ENCODE peak calls at places on chromosomes 3 and 15, in nine cellular contexts. G is NCI-H2029; H is RPMI8226; X is kidney epithelial cell; J is activated CD4-positive, alpha-beta memory T cell treated with anti-CD3 and anti-CD28 coated beads for 36 hours; K is IMR-90; V is effector CD4-positive, alpha-beta T cell; Y is H7; F is hepatocyte. Q is an unnamed sample.

GRCh38 chr3:150763841-150764483 is 993 bp upstream of the SIAH2 start:
- DNase-seq in G (peak), H (peak), X (no peak), J (peak), K (peak), V (peak), Y (peak), F (peak), Q (no peak)

GRCh38 chr3:120438971-120439370 is 11.8 kb downstream of the FSTL1 start:
- DNase-seq in G (no peak), H (no peak), X (peak), J (no peak), K (peak), V (no peak), Y (no peak), F (peak), Q (no peak)

GRCh38 chr15:67941643-67942315 is 101.9 kb upstream of the RNU6-1 start:
- DNase-seq in G (no peak), H (no peak), X (no peak), J (no peak), K (peak), V (no peak), Y (no peak), F (peak), Q (no peak)

GRCh38 chr3:152279474-152279873 is 10.7 kb downstream of the MBNL1 start:
- DNase-seq in G (no peak), H (no peak), X (no peak), J (no peak), K (no peak), V (no peak), Y (no peak), F (no peak), Q (no peak)

GRCh38 chr15:65034719-65035118 is 5.3 kb upstream of the MTFMT start:
- DNase-seq in G (no peak), H (no peak), X (no peak), J (no peak), K (no peak), V (no peak), Y (no peak), F (no peak), Q (no peak)

GRCh38 chr15:38069001-38069400 is 134.6 kb downstream of the TMCO5A start:
- DNase-seq in G (no peak), H (peak), X (no peak), J (peak), K (peak), V (no peak), Y (no peak), F (peak), Q (peak)

GRCh38 chr3:155602307-155602706 is 142.6 kb downstream of the PLCH1 start:
- DNase-seq in G (no peak), H (no peak), X (no peak), J (no peak), K (no peak), V (no peak), Y (no peak), F (no peak), Q (no peak)

GRCh38 chr3:125126323-125126722 is 70.5 kb upstream of the HEG1 start:
- DNase-seq in G (no peak), H (no peak), X (no peak), J (no peak), K (no peak), V (no peak), Y (no peak), F (no peak), Q (no peak)

GRCh38 chr3:20064796-20065564 is 24.7 kb downstream of the KAT2B start:
- DNase-seq in G (no peak), H (no peak), X (no peak), J (no peak), K (no peak), V (no peak), Y (no peak), F (no peak), Q (no peak)

GRCh38 chr15:43920815-43921214 is 94.0 kb downstream of the WDR76 start:
- DNase-seq in G (peak), H (no peak), X (no peak), J (no peak), K (peak), V (no peak), Y (no peak), F (no peak), Q (no peak)

GRCh38 chr15:67915374-67916050 is 75.7 kb upstream of the RNU6-1 start:
- DNase-seq in G (peak), H (no peak), X (no peak), J (no peak), K (no peak), V (no peak), Y (no peak), F (peak), Q (no peak)

GRCh38 chr15:101318147-101318809 is 23.2 kb upstream of the SNRPA1 start:
- DNase-seq in G (no peak), H (no peak), X (no peak), J (no peak), K (no peak), V (no peak), Y (no peak), F (no peak), Q (no peak)

GRCh38 chr3:169771651-169772529 is 1.3 kb upstream of the MYNN start:
- DNase-seq in G (peak), H (peak), X (no peak), J (peak), K (peak), V (peak), Y (peak), F (peak), Q (peak)

GRCh38 chr15:90603893-90604292 is 74.2 kb downstream of the CRTC3 start:
- DNase-seq in G (no peak), H (peak), X (no peak), J (peak), K (no peak), V (peak), Y (peak), F (no peak), Q (no peak)

GRCh38 chr15:61205427-61205826 is 23.7 kb downstream of the RORA start:
- DNase-seq in G (no peak), H (peak), X (no peak), J (no peak), K (no peak), V (no peak), Y (no peak), F (no peak), Q (no peak)

GRCh38 chr3:77045686-77046085 is 5.8 kb downstream of the ROBO2 start:
- DNase-seq in G (no peak), H (no peak), X (no peak), J (no peak), K (no peak), V (no peak), Y (no peak), F (no peak), Q (no peak)

GRCh38 chr3:109874900-109875735 is 537.8 kb upstream of the DPPA4 start:
- DNase-seq in G (no peak), H (no peak), X (no peak), J (no peak), K (peak), V (no peak), Y (no peak), F (no peak), Q (no peak)

GRCh38 chr15:34279341-34279740 is 54.5 kb downstream of the EMC4 start:
- DNase-seq in G (no peak), H (no peak), X (no peak), J (no peak), K (no peak), V (no peak), Y (no peak), F (no peak), Q (no peak)

GRCh38 chr3:29311805-29312204 is 30.9 kb downstream of the RBMS3 start:
- DNase-seq in G (no peak), H (no peak), X (no peak), J (no peak), K (no peak), V (no peak), Y (no peak), F (no peak), Q (no peak)

GRCh38 chr3:33971055-33971454 is 172.6 kb downstream of the PDCD6IP start:
- DNase-seq in G (no peak), H (no peak), X (no peak), J (no peak), K (no peak), V (no peak), Y (no peak), F (no peak), Q (no peak)

GRCh38 chr15:29805043-29805707 is 17.1 kb downstream of the TJP1 start:
- DNase-seq in G (no peak), H (no peak), X (no peak), J (no peak), K (peak), V (no peak), Y (no peak), F (peak), Q (no peak)

GRCh38 chr15:65827065-65827464 is 35.0 kb upstream of the DENND4A start:
- DNase-seq in G (no peak), H (no peak), X (no peak), J (no peak), K (no peak), V (no peak), Y (no peak), F (no peak), Q (no peak)

GRCh38 chr3:142374687-142375086 is 73.2 kb downstream of the XRN1 start:
- DNase-seq in G (no peak), H (no peak), X (no peak), J (no peak), K (no peak), V (no peak), Y (no peak), F (no peak), Q (no peak)

GRCh38 chr3:34150987-34151386 is 352.6 kb downstream of the PDCD6IP start:
- DNase-seq in G (no peak), H (no peak), X (no peak), J (no peak), K (no peak), V (no peak), Y (no peak), F (no peak), Q (no peak)

GRCh38 chr3:173660645-173661299 is 263.2 kb downstream of the NLGN1 start:
- DNase-seq in G (peak), H (no peak), X (no peak), J (no peak), K (peak), V (no peak), Y (no peak), F (no peak), Q (no peak)

GRCh38 chr3:32045091-32045964 is 61.1 kb upstream of the GPD1L start:
- DNase-seq in G (peak), H (peak), X (no peak), J (no peak), K (peak), V (no peak), Y (peak), F (peak), Q (no peak)

GRCh38 chr3:36969540-36970432 is 23.1 kb downstream of the EPM2AIP1 start:
- DNase-seq in G (peak), H (peak), X (no peak), J (peak), K (peak), V (peak), Y (peak), F (peak), Q (peak)

GRCh38 chr15:87365221-87365620 is 891.3 kb downstream of the NTRK3 start:
- DNase-seq in G (no peak), H (no peak), X (peak), J (no peak), K (peak), V (no peak), Y (no peak), F (no peak), Q (no peak)

GRCh38 chr3:13299531-13300155 is 120.5 kb downstream of the NUP210 start:
- DNase-seq in G (no peak), H (no peak), X (no peak), J (no peak), K (no peak), V (no peak), Y (no peak), F (no peak), Q (no peak)

GRCh38 chr3:172099495-172099808 is 60.1 kb downstream of the FNDC3B start:
- DNase-seq in G (no peak), H (no peak), X (no peak), J (no peak), K (no peak), V (no peak), Y (no peak), F (no peak), Q (no peak)

GRCh38 chr15:98905981-98906711 is 101.4 kb downstream of the PGPEP1L start:
- DNase-seq in G (no peak), H (no peak), X (no peak), J (no peak), K (no peak), V (no peak), Y (no peak), F (no peak), Q (no peak)

GRCh38 chr3:65024148-65024547 is 336.3 kb upstream of the ADAMTS9 start:
- DNase-seq in G (no peak), H (no peak), X (no peak), J (no peak), K (no peak), V (no peak), Y (no peak), F (no peak), Q (no peak)

GRCh38 chr3:109678600-109678999 is 341.3 kb upstream of the DPPA4 start:
- DNase-seq in G (no peak), H (no peak), X (no peak), J (no peak), K (no peak), V (no peak), Y (no peak), F (no peak), Q (no peak)

GRCh38 chr3:69353492-69353891 is 32.4 kb downstream of the FRMD4B start:
- DNase-seq in G (no peak), H (no peak), X (no peak), J (no peak), K (no peak), V (no peak), Y (no peak), F (no peak), Q (no peak)

GRCh38 chr3:36893137-36893557 is 51.7 kb downstream of the TRANK1 start:
- DNase-seq in G (peak), H (peak), X (peak), J (no peak), K (peak), V (peak), Y (no peak), F (peak), Q (no peak)